ENCODE peak calls at places on chromosomes 7 and 10, in four cellular contexts. T, I, A and U are unnamed samples.

GRCh38 chr10:87054373-87055295 is 34.5 kb downstream of the FAM25A start:
- DNase-seq in T (no peak), I (no peak), A (peak), U (peak)

GRCh38 chr10:72690071-72690755 is 1.7 kb upstream of the MCU start:
- DNase-seq in T (no peak), I (no peak), A (peak), U (no peak)

GRCh38 chr7:88337556-88337955 is 30.9 kb upstream of the STEAP4 start:
- DNase-seq in T (no peak), I (no peak), A (peak), U (peak)

GRCh38 chr10:62230344-62231138 is 38.1 kb downstream of the RTKN2 start:
- DNase-seq in T (no peak), I (no peak), A (no peak), U (peak)

GRCh38 chr7:45177801-45178200 is 20.2 kb downstream of the RAMP3 start:
- DNase-seq in T (peak), I (peak), A (no peak), U (no peak)

GRCh38 chr10:127085957-127086356 is 110.4 kb downstream of the INSYN2A start:
- DNase-seq in T (no peak), I (no peak), A (no peak), U (no peak)

GRCh38 chr10:92010026-92010713 is 86.6 kb downstream of the BTAF1 start:
- DNase-seq in T (no peak), I (no peak), A (no peak), U (no peak)

GRCh38 chr7:549103-549890 is 29.7 kb upstream of the PDGFA start:
- DNase-seq in T (no peak), I (no peak), A (no peak), U (no peak)

GRCh38 chr7:70294512-70294911 is 696.2 kb downstream of the AUTS2 start:
- DNase-seq in T (no peak), I (no peak), A (no peak), U (no peak)

GRCh38 chr10:27742926-27743735 is 2.5 kb downstream of the MKX start:
- DNase-seq in T (peak), I (peak), A (peak), U (no peak)

GRCh38 chr7:142847353-142847752 is 7.5 kb upstream of the EPHB6 start:
- DNase-seq in T (no peak), I (no peak), A (no peak), U (no peak)

GRCh38 chr7:50552921-50553320 is 12.3 kb downstream of the DDC start:
- DNase-seq in T (no peak), I (no peak), A (peak), U (peak)

GRCh38 chr10:79392020-79392398 is 44.7 kb downstream of the PPIF start:
- DNase-seq in T (peak), I (peak), A (no peak), U (no peak)

GRCh38 chr10:72277996-72278667 is 4.4 kb downstream of the DDIT4 start:
- DNase-seq in T (no peak), I (no peak), A (no peak), U (no peak)

GRCh38 chr10:99966306-99966705 is 43.4 kb downstream of the DNMBP start:
- DNase-seq in T (no peak), I (no peak), A (peak), U (peak)

GRCh38 chr7:93203496-93203895 is 22.8 kb downstream of the HEPACAM2 start:
- DNase-seq in T (no peak), I (no peak), A (no peak), U (no peak)

GRCh38 chr10:3357729-3358128 is 185.1 kb upstream of the PITRM1 start:
- DNase-seq in T (peak), I (no peak), A (no peak), U (no peak)

GRCh38 chr10:59805043-59805442 is 51.8 kb upstream of the MRLN start:
- DNase-seq in T (no peak), I (no peak), A (peak), U (no peak)

GRCh38 chr7:140390466-140391190 is 7.7 kb downstream of the SLC37A3 start:
- DNase-seq in T (peak), I (no peak), A (no peak), U (no peak)

GRCh38 chr7:108152198-108152597 is 22.0 kb upstream of the LAMB4 start:
- DNase-seq in T (no peak), I (no peak), A (no peak), U (no peak)

GRCh38 chr7:66099551-66100407 is 14.9 kb upstream of the CRCP start:
- DNase-seq in T (peak), I (peak), A (peak), U (peak)

GRCh38 chr10:4073912-4074311 is 288.9 kb upstream of the KLF6 start:
- DNase-seq in T (no peak), I (no peak), A (peak), U (peak)

GRCh38 chr10:969473-970150 is 18.6 kb upstream of the GTPBP4 start:
- DNase-seq in T (no peak), I (no peak), A (no peak), U (no peak)

GRCh38 chr10:45076847-45077246 is 76.1 kb downstream of the ZNF22 start:
- DNase-seq in T (no peak), I (no peak), A (no peak), U (no peak)

GRCh38 chr10:70745555-70745954 is 39.6 kb downstream of the TBATA start:
- DNase-seq in T (peak), I (no peak), A (no peak), U (no peak)

GRCh38 chr10:12504628-12505027 is 155.3 kb downstream of the CAMK1D start:
- DNase-seq in T (no peak), I (no peak), A (no peak), U (no peak)

GRCh38 chr7:92563345-92563744 is 26.8 kb downstream of the FAM133B start:
- DNase-seq in T (no peak), I (no peak), A (no peak), U (no peak)

GRCh38 chr10:122494173-122494820 is 32.9 kb downstream of the HTRA1 start:
- DNase-seq in T (no peak), I (peak), A (peak), U (no peak)

GRCh38 chr10:23918839-23919238 is 290.1 kb upstream of the KIAA1217 start:
- DNase-seq in T (no peak), I (no peak), A (peak), U (no peak)

GRCh38 chr7:47394216-47394615 is 187.7 kb downstream of the TNS3 start:
- DNase-seq in T (no peak), I (no peak), A (no peak), U (no peak)

GRCh38 chr7:127901895-127902703 is 129.1 kb downstream of the LRRC4 start:
- DNase-seq in T (no peak), I (no peak), A (no peak), U (no peak)

GRCh38 chr7:107920048-107920772 is 29.2 kb downstream of the DLD start:
- DNase-seq in T (no peak), I (no peak), A (no peak), U (no peak)

GRCh38 chr7:134875867-134876266 is 96.4 kb downstream of the CALD1 start:
- DNase-seq in T (no peak), I (no peak), A (no peak), U (peak)

GRCh38 chr7:134879815-134880475 is 100.5 kb downstream of the CALD1 start:
- DNase-seq in T (no peak), I (no peak), A (no peak), U (no peak)

GRCh38 chr7:134882481-134882880 is 103.0 kb downstream of the CALD1 start:
- DNase-seq in T (no peak), I (no peak), A (no peak), U (no peak)

GRCh38 chr7:134874407-134874806 is 95.0 kb downstream of the CALD1 start:
- DNase-seq in T (no peak), I (no peak), A (no peak), U (no peak)

GRCh38 chr7:134878731-134879295 is 99.4 kb downstream of the CALD1 start:
- DNase-seq in T (no peak), I (no peak), A (no peak), U (no peak)
- TF ChIP-seq CTCF in T (no peak), I (no peak), A (peak), U (peak)

DNA sequence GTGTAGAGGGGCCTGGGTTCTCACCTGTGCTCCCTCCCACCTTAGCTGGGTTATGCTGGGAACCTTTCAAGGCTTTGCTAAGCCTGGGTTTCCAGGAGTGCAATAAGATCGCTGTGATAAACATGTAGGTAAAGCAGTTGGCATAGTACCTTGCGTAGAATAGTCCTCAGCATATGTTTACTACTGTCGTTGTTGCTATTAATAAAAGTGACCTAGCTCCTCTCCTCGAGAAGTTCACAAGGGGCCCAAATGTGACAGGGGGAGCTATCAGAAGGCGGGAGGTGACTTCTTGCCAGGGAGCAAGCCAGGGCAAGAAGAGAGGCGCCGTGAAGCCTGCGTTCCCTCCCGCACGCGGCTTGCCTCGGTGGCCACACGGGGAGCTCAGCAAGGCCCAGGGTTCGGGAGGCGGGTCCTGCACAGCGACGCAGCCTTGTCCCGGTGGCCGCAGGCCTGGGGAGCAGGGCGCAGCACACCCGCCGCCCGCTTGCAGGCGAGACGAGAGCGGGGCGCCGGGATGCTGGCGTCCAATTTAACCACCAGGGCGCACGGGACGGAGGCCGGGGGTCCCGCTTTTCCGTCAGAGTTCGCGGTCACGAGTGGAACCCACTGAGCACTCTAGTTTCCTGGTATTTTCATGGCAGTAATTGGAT is 106.2 kb downstream of the SNX10 start:
- DNase-seq in T (peak), I (no peak), A (no peak), U (no peak)
- TF ChIP-seq CTCF in T (no peak), I (no peak), A (no peak), U (no peak)

GRCh38 chr7:73626814-73627213 is 2.5 kb upstream of the MLXIPL start:
- DNase-seq in T (no peak), I (no peak), A (peak), U (peak)
- TF ChIP-seq CTCF in T (no peak), I (no peak), A (peak), U (peak)

DNA sequence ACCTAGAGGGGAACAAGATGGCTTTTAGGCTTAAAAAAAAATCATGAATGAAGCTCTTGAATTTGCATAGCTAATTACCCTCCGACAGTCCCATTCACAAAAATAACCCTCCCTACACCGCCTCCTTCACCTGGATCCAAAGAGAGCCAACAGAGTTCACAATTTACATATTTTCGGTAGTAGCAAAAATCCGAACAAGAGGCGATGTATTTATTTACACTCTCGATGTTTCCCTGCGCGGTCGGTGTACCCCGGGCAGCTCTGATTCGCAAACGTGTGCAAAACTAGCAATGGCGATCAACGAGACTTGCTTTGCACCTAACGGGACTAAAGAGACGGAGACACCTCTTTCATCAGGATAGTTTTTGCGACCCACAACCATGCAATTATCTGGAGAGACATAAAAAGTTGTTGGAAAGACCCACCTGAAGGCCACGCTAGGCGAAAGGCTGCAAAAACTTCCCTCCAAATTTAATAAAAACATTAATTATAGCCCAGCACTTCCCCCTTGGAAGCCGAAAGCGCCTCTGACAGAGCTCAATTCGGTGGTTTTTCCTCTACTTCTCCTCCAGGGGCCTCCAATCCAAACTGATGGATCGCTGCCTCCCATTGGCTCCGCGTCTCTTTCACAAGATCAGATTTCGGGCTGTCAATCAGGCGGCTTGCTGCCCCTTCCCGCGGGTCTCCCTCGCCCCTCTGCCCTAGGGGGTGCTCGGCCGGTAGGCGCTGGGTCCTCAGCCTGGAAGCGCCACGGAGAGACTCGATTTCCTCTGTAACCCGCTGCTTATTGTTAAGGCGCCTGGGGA is at the start of gene ETV1:
- DNase-seq in T (peak), I (peak), A (peak), U (peak)
- TF ChIP-seq CTCF in T (no peak), I (no peak), A (peak), U (peak)

DNA sequence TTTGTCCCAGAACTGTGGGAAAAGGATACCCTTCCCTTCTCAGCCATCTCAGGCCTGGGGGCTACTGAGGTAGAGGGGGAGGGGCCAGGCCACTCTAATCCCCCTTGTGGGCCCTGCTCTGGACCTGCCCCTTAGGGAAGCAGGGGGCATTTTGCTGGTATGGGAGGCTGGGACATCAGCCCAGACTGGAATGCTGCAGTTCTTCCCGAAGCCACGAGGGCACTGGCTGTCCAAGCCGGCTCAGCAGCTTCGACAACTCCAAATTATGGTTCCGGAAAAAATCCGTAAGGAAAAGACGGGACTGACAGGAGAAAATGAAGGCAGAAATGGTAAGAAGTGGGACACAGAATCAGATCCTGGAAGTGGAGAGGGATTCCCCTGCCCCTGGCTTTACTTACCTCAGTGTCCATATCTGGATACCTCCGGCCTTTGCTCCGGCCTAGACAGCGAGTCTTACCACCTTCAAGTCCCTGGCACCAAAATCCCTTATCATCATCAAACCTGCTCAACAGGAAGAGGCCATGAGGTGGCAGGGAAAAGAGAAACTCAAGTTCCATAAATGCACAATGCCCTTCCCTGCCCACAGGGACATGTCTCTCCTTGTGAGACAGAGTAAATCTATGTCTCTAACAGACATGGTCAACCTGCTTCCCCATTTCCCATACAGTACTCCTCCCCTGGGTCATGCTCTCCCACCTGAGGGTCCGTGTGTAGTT is 9.0 kb downstream of the NDST2 start:
- DNase-seq in T (no peak), I (no peak), A (peak), U (no peak)
- TF ChIP-seq CTCF in T (no peak), I (no peak), A (no peak), U (peak)

GRCh38 chr7:1768835-1769234 is 98.8 kb downstream of the ELFN1 start:
- DNase-seq in T (no peak), I (no peak), A (no peak), U (no peak)

GRCh38 chr7:1765336-1765735 is 95.3 kb downstream of the ELFN1 start:
- DNase-seq in T (no peak), I (no peak), A (no peak), U (no peak)

GRCh38 chr7:1770331-1770730 is 100.3 kb downstream of the ELFN1 start:
- DNase-seq in T (no peak), I (no peak), A (no peak), U (no peak)

GRCh38 chr7:1769286-1770200 is 99.5 kb downstream of the ELFN1 start:
- DNase-seq in T (no peak), I (no peak), A (no peak), U (no peak)

DNA sequence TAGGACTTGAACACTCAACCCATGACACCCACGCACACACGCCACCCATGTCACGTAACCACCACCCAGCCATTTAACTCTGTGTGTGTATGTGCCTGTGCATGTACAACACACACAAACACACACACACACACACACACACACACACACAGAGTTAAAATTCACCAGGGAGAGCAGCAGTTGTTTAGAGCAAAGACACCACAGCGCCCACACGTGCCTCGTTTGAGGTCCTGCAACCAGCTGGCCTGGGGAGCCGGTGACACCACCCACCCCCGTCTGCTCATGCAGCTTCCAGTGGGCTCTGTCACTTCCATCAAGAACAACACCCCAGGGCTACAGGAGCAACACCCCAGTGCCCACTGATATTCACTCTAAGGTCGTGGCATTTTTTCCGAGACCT is 97.4 kb downstream of the ELFN1 start:
- DNase-seq in T (no peak), I (no peak), A (no peak), U (no peak)
- TF ChIP-seq CTCF in T (peak), I (no peak), A (no peak), U (peak)

GRCh38 chr7:149799397-149800168 is 26.2 kb upstream of the ZNF467 start:
- DNase-seq in T (peak), I (no peak), A (peak), U (no peak)
- TF ChIP-seq CTCF in T (peak), I (peak), A (peak), U (peak)

DNA sequence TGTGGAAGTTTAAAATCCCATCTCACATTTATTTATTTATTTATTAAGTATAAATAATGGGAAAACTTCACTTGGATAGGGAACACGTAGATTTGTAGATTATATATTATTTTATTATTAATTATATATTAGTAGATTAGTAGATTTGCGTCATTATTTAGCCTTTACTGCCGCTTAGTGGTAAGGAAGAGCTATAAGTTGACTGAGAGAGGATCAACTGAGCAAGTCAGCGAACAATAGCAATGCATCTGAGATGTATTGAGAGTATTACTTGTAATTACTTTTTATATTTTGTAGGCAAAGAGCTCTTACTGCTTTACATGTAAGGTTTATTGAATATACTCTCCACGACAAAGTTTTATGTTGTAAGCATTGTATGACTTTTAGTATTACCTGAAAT is 244.5 kb upstream of the ANKRD30A start:
- DNase-seq in T (no peak), I (no peak), A (peak), U (peak)
- TF ChIP-seq CTCF in T (peak), I (peak), A (peak), U (peak)